ENCODE peak calls at places on chromosomes 3 and 15, in eight cellular contexts. One of them, this sample, is unnamed. For H3K4me1 and H3K36me3, the result is how much of the 10 kb centered on the place peaks cover.

GRCh38 chr15:101445109-101445508 is 44.4 kb downstream of the PCSK6 start:
- DNase-seq in pancreas: no peak
- DNase-seq in CD8-positive, alpha-beta memory T cell: no peak
- DNase-seq in CD4-positive, CD25-positive, alpha-beta regulatory T cell: no peak
- DNase-seq in upper lobe of right lung: no peak
- DNase-seq in psoas muscle: no peak
- DNase-seq in cardiac muscle cell: no peak
- DNase-seq in SJSA1: no peak
- DNase-seq in this sample: no peak

GRCh38 chr3:195549931-195550519 is 6.9 kb upstream of the PPP1R2 start:
- DNase-seq in CD4-positive, CD25-positive, alpha-beta regulatory T cell: peak
- DNase-seq in pancreas: no peak
- DNase-seq in CD8-positive, alpha-beta memory T cell: peak
- DNase-seq in psoas muscle: no peak
- DNase-seq in upper lobe of right lung: no peak
- DNase-seq in cardiac muscle cell: no peak
- DNase-seq in SJSA1: no peak
- DNase-seq in this sample: no peak

GRCh38 chr15:29196306-29196705 is 73.3 kb downstream of the NSMCE3 start:
- DNase-seq in upper lobe of right lung: no peak
- DNase-seq in SJSA1: no peak
- DNase-seq in cardiac muscle cell: peak
- DNase-seq in psoas muscle: no peak
- DNase-seq in pancreas: no peak
- DNase-seq in CD8-positive, alpha-beta memory T cell: no peak
- DNase-seq in CD4-positive, CD25-positive, alpha-beta regulatory T cell: no peak
- DNase-seq in this sample: no peak

GRCh38 chr3:132730891-132731580 is 8.8 kb upstream of the NPHP3 start:
- DNase-seq in CD8-positive, alpha-beta memory T cell: no peak
- DNase-seq in upper lobe of right lung: no peak
- DNase-seq in cardiac muscle cell: peak
- DNase-seq in CD4-positive, CD25-positive, alpha-beta regulatory T cell: peak
- DNase-seq in psoas muscle: no peak
- DNase-seq in pancreas: no peak
- DNase-seq in SJSA1: no peak
- DNase-seq in this sample: peak

GRCh38 chr3:50600841-50601591 is 10.6 kb downstream of the CISH start:
- DNase-seq in cardiac muscle cell: peak
- DNase-seq in psoas muscle: peak
- DNase-seq in upper lobe of right lung: peak
- DNase-seq in SJSA1: peak
- DNase-seq in pancreas: peak
- DNase-seq in CD4-positive, CD25-positive, alpha-beta regulatory T cell: peak
- DNase-seq in CD8-positive, alpha-beta memory T cell: peak
- DNase-seq in this sample: peak

GRCh38 chr3:48682786-48683185 is 2.9 kb downstream of the NCKIPSD start:
- DNase-seq in cardiac muscle cell: no peak
- DNase-seq in CD8-positive, alpha-beta memory T cell: no peak
- DNase-seq in SJSA1: no peak
- DNase-seq in CD4-positive, CD25-positive, alpha-beta regulatory T cell: no peak
- DNase-seq in upper lobe of right lung: no peak
- DNase-seq in psoas muscle: no peak
- DNase-seq in pancreas: no peak
- DNase-seq in this sample: no peak

GRCh38 chr3:8653800-8654408 is 9.3 kb upstream of the SSUH2 start:
- DNase-seq in psoas muscle: no peak
- DNase-seq in cardiac muscle cell: no peak
- DNase-seq in CD4-positive, CD25-positive, alpha-beta regulatory T cell: no peak
- DNase-seq in pancreas: no peak
- DNase-seq in CD8-positive, alpha-beta memory T cell: no peak
- DNase-seq in upper lobe of right lung: no peak
- DNase-seq in SJSA1: no peak
- DNase-seq in this sample: no peak

GRCh38 chr3:20668411-20668810 is 482.4 kb upstream of the SGO1 start:
- DNase-seq in CD4-positive, CD25-positive, alpha-beta regulatory T cell: no peak
- DNase-seq in SJSA1: no peak
- DNase-seq in CD8-positive, alpha-beta memory T cell: no peak
- DNase-seq in cardiac muscle cell: peak
- DNase-seq in pancreas: no peak
- DNase-seq in upper lobe of right lung: no peak
- DNase-seq in psoas muscle: no peak
- DNase-seq in this sample: peak

GRCh38 chr3:279325-279724 is 82.8 kb downstream of the CHL1 start:
- DNase-seq in upper lobe of right lung: no peak
- DNase-seq in pancreas: no peak
- DNase-seq in psoas muscle: no peak
- DNase-seq in SJSA1: no peak
- DNase-seq in cardiac muscle cell: no peak
- DNase-seq in CD8-positive, alpha-beta memory T cell: no peak
- DNase-seq in CD4-positive, CD25-positive, alpha-beta regulatory T cell: no peak
- DNase-seq in this sample: no peak

GRCh38 chr15:99118801-99119546 is 14.1 kb downstream of the SYNM start:
- DNase-seq in cardiac muscle cell: no peak
- DNase-seq in CD8-positive, alpha-beta memory T cell: no peak
- DNase-seq in CD4-positive, CD25-positive, alpha-beta regulatory T cell: no peak
- DNase-seq in SJSA1: no peak
- DNase-seq in psoas muscle: no peak
- DNase-seq in upper lobe of right lung: peak
- DNase-seq in pancreas: no peak
- DNase-seq in this sample: no peak

GRCh38 chr15:101020451-101020850 is 101.3 kb downstream of the LRRK1 start:
- DNase-seq in SJSA1: no peak
- DNase-seq in cardiac muscle cell: no peak
- DNase-seq in psoas muscle: no peak
- DNase-seq in CD4-positive, CD25-positive, alpha-beta regulatory T cell: no peak
- DNase-seq in pancreas: no peak
- DNase-seq in upper lobe of right lung: no peak
- DNase-seq in CD8-positive, alpha-beta memory T cell: no peak
- DNase-seq in this sample: no peak

GRCh38 chr3:195204360-195205166 is 66.4 kb downstream of the XXYLT1 start:
- DNase-seq in SJSA1: no peak
- DNase-seq in upper lobe of right lung: no peak
- DNase-seq in cardiac muscle cell: no peak
- DNase-seq in CD4-positive, CD25-positive, alpha-beta regulatory T cell: no peak
- DNase-seq in pancreas: no peak
- DNase-seq in CD8-positive, alpha-beta memory T cell: no peak
- DNase-seq in psoas muscle: no peak
- DNase-seq in this sample: no peak

GRCh38 chr3:71253169-71253568 is 330.4 kb downstream of the FOXP1 start:
- DNase-seq in CD8-positive, alpha-beta memory T cell: no peak
- DNase-seq in pancreas: no peak
- DNase-seq in cardiac muscle cell: no peak
- DNase-seq in SJSA1: no peak
- DNase-seq in upper lobe of right lung: no peak
- DNase-seq in psoas muscle: no peak
- DNase-seq in CD4-positive, CD25-positive, alpha-beta regulatory T cell: no peak
- DNase-seq in this sample: no peak

DNA sequence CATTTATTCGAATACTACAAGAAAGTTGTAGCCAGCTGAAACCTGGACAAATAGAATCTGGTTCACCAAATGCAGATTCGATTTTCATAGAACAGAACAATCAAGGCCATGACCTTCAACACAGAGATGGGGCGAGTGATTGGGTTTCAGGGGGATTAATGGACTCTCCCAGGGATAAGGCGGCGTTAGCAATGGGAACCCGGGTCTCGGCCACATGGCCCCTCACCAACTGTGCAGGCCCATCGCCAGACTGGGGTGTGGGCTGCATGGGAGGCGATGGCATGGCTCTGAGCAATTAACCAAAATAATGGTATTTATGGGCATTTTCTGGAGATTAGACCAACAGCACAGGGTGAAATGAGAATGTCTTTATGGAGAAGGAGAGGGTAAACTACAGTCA is 34.2 kb downstream of the VGLL4 start:
- DNase-seq in CD4-positive, CD25-positive, alpha-beta regulatory T cell: no peak
- DNase-seq in cardiac muscle cell: no peak
- DNase-seq in psoas muscle: no peak
- DNase-seq in SJSA1: no peak
- DNase-seq in pancreas: no peak
- DNase-seq in CD8-positive, alpha-beta memory T cell: no peak
- DNase-seq in upper lobe of right lung: no peak
- DNase-seq in this sample: no peak
- H3K4me1 ChIP-seq in CD4-positive, CD25-positive, alpha-beta regulatory T cell: under half
- H3K4me1 ChIP-seq in cardiac muscle cell: half or more
- H3K4me1 ChIP-seq in psoas muscle: half or more
- H3K4me1 ChIP-seq in SJSA1: half or more
- H3K4me1 ChIP-seq in pancreas: under half
- H3K4me1 ChIP-seq in CD8-positive, alpha-beta memory T cell: under half
- H3K4me1 ChIP-seq in upper lobe of right lung: under half
- H3K4me1 ChIP-seq in this sample: under half

DNA sequence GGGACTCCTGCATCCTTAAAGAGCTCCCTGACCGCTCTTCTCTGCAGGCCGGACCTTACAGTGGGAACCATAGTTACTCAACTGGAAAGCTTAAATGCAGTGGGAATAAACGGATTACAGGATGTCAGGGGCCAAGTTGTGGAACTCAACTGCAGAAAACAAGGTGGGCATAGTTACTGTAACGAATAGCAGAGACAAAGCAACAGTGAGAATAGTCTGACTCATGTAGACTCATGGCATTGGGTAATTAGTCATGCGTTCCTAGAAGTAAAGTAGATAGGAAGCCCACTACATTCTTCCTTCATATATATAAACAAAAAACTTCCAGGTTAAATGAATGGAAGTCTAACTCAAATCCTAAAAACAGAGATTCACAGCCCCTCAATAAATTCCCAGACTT is 95.5 kb upstream of the CHRNA7 start:
- DNase-seq in CD4-positive, CD25-positive, alpha-beta regulatory T cell: no peak
- DNase-seq in SJSA1: no peak
- DNase-seq in psoas muscle: no peak
- DNase-seq in cardiac muscle cell: no peak
- DNase-seq in pancreas: no peak
- DNase-seq in CD8-positive, alpha-beta memory T cell: no peak
- DNase-seq in upper lobe of right lung: no peak
- DNase-seq in this sample: no peak
- H3K36me3 ChIP-seq in CD4-positive, CD25-positive, alpha-beta regulatory T cell: under half
- H3K36me3 ChIP-seq in SJSA1: under half
- H3K36me3 ChIP-seq in psoas muscle: under half
- H3K36me3 ChIP-seq in cardiac muscle cell: under half
- H3K36me3 ChIP-seq in pancreas: under half
- H3K36me3 ChIP-seq in CD8-positive, alpha-beta memory T cell: under half
- H3K36me3 ChIP-seq in upper lobe of right lung: under half
- H3K36me3 ChIP-seq in this sample: under half

GRCh38 chr3:169148448-169149348 is 514.8 kb downstream of the MECOM start:
- DNase-seq in cardiac muscle cell: no peak
- DNase-seq in pancreas: no peak
- DNase-seq in upper lobe of right lung: no peak
- DNase-seq in CD8-positive, alpha-beta memory T cell: no peak
- DNase-seq in CD4-positive, CD25-positive, alpha-beta regulatory T cell: no peak
- DNase-seq in psoas muscle: no peak
- DNase-seq in SJSA1: no peak
- DNase-seq in this sample: no peak

GRCh38 chr3:169146112-169146665 is 517.3 kb downstream of the MECOM start:
- DNase-seq in CD4-positive, CD25-positive, alpha-beta regulatory T cell: peak
- DNase-seq in SJSA1: peak
- DNase-seq in CD8-positive, alpha-beta memory T cell: no peak
- DNase-seq in pancreas: peak
- DNase-seq in upper lobe of right lung: peak
- DNase-seq in cardiac muscle cell: peak
- DNase-seq in psoas muscle: peak
- DNase-seq in this sample: peak

GRCh38 chr3:169147246-169148008 is 516.1 kb downstream of the MECOM start:
- DNase-seq in psoas muscle: peak
- DNase-seq in SJSA1: peak
- DNase-seq in CD8-positive, alpha-beta memory T cell: no peak
- DNase-seq in upper lobe of right lung: peak
- DNase-seq in cardiac muscle cell: peak
- DNase-seq in CD4-positive, CD25-positive, alpha-beta regulatory T cell: peak
- DNase-seq in pancreas: peak
- DNase-seq in this sample: peak

GRCh38 chr3:169145551-169145950 is 518.0 kb downstream of the MECOM start:
- DNase-seq in upper lobe of right lung: no peak
- DNase-seq in CD4-positive, CD25-positive, alpha-beta regulatory T cell: no peak
- DNase-seq in pancreas: no peak
- DNase-seq in SJSA1: no peak
- DNase-seq in cardiac muscle cell: no peak
- DNase-seq in psoas muscle: no peak
- DNase-seq in CD8-positive, alpha-beta memory T cell: no peak
- DNase-seq in this sample: no peak

DNA sequence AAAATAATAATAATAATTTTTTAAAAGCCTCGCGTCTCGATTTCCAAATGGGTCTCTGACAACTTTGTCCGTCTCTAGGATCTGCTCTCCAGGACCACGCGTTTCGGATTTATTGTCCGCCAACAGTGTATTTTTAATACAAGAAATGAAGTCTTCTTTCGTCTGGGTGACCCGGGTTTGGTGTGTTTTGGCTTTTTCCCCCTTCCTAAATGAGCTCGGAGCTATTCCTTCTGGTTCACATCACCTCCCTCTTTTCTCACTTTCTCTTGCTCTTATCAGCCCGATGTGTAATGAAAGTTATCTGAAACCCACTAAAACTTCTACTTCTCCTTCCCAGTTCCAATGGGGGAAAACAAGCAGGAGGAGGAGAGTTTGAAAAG is 516.7 kb downstream of the MECOM start:
- DNase-seq in cardiac muscle cell: no peak
- DNase-seq in SJSA1: no peak
- DNase-seq in psoas muscle: no peak
- DNase-seq in pancreas: no peak
- DNase-seq in upper lobe of right lung: no peak
- DNase-seq in CD8-positive, alpha-beta memory T cell: no peak
- DNase-seq in CD4-positive, CD25-positive, alpha-beta regulatory T cell: no peak
- DNase-seq in this sample: no peak
- H3K4me3 ChIP-seq in cardiac muscle cell: peak
- H3K4me3 ChIP-seq in SJSA1: peak
- H3K4me3 ChIP-seq in psoas muscle: peak
- H3K4me3 ChIP-seq in pancreas: peak
- H3K4me3 ChIP-seq in upper lobe of right lung: peak
- H3K4me3 ChIP-seq in CD8-positive, alpha-beta memory T cell: peak
- H3K4me3 ChIP-seq in CD4-positive, CD25-positive, alpha-beta regulatory T cell: no peak
- H3K4me3 ChIP-seq in this sample: peak

DNA sequence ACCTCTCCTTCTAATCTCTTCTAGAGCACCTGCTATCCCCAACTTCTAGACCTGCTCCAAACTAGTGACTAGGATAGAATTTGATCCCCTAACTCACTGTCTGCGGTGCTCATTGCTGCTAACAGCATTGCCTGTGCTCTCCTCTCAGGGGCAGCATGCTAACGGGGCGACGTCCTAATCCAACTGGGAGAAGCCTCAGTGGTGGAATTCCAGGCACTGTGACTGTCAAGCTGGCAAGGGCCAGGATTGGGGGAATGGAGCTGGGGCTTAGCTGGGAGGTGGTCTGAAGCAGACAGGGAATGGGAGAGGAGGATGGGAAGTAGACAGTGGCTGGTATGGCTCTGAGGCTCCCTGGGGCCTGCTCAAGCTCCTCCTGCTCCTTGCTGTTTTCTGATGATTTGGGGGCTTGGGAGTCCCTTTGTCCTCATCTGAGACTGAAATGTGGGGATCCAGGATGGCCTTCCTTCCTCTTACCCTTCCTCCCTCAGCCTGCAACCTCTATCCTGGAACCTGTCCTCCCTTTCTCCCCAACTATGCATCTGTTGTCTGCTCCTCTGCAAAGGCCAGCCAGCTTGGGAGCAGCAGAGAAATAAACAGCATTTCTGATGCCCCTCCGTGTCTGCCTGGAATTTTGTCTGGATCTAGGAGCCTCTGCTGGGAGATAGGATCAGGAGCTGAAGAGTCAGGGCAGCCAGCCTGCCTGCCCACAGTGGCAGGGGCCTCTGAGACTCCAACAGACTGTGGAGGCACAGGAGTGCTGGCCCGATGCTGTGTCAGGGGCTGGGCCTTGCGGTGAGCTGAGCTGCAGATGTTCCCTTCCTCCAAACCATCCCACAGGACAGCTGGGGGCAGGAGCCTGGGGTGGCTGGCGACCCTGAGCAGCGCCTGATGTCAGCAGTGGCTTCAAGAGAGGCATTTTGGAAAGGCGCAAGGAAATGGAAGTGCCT is 3.0 kb downstream of the ISLR start:
- DNase-seq in psoas muscle: no peak
- DNase-seq in SJSA1: no peak
- DNase-seq in CD4-positive, CD25-positive, alpha-beta regulatory T cell: no peak
- DNase-seq in CD8-positive, alpha-beta memory T cell: no peak
- DNase-seq in pancreas: peak
- DNase-seq in cardiac muscle cell: peak
- DNase-seq in upper lobe of right lung: peak
- DNase-seq in this sample: no peak
- H3K4me1 ChIP-seq in psoas muscle: under half
- H3K4me1 ChIP-seq in SJSA1: under half
- H3K4me1 ChIP-seq in CD4-positive, CD25-positive, alpha-beta regulatory T cell: under half
- H3K4me1 ChIP-seq in CD8-positive, alpha-beta memory T cell: under half
- H3K4me1 ChIP-seq in pancreas: under half
- H3K4me1 ChIP-seq in cardiac muscle cell: under half
- H3K4me1 ChIP-seq in upper lobe of right lung: under half
- H3K4me1 ChIP-seq in this sample: under half